ENCODE peak calls at places on chromosomes 16 and 17, in five cellular contexts. One of them, this sample, is unnamed.

GRCh38 chr17:59848778-59849177 is 44.0 kb downstream of the TUBD1 start:
- DNase-seq in GM23338: no peak
- DNase-seq in DND-41: peak
- DNase-seq in endothelial cell of umbilical vein: no peak
- DNase-seq in HCT116: no peak
- DNase-seq in this sample: no peak

GRCh38 chr17:18102640-18103039 is 5.9 kb upstream of the MYO15A start:
- DNase-seq in DND-41: no peak
- DNase-seq in GM23338: no peak
- DNase-seq in HCT116: no peak
- DNase-seq in endothelial cell of umbilical vein: no peak
- DNase-seq in this sample: no peak

GRCh38 chr16:19680972-19681371 is 37.1 kb downstream of the KNOP1 start:
- DNase-seq in GM23338: peak
- DNase-seq in endothelial cell of umbilical vein: no peak
- DNase-seq in HCT116: no peak
- DNase-seq in DND-41: no peak
- DNase-seq in this sample: no peak

GRCh38 chr17:83171661-83172060 is 92.3 kb downstream of the METRNL start:
- DNase-seq in DND-41: no peak
- DNase-seq in GM23338: no peak
- DNase-seq in HCT116: no peak
- DNase-seq in endothelial cell of umbilical vein: no peak
- DNase-seq in this sample: no peak

GRCh38 chr16:50863673-50864144 is 121.8 kb downstream of the CYLD start:
- DNase-seq in endothelial cell of umbilical vein: no peak
- DNase-seq in HCT116: no peak
- DNase-seq in DND-41: no peak
- DNase-seq in GM23338: no peak
- DNase-seq in this sample: no peak

GRCh38 chr16:66293932-66294331 is 72.6 kb upstream of the CDH5 start:
- DNase-seq in HCT116: no peak
- DNase-seq in endothelial cell of umbilical vein: no peak
- DNase-seq in DND-41: no peak
- DNase-seq in GM23338: no peak
- DNase-seq in this sample: no peak

GRCh38 chr17:68047153-68047846 is 11.8 kb downstream of the KPNA2 start:
- DNase-seq in HCT116: no peak
- DNase-seq in DND-41: no peak
- DNase-seq in endothelial cell of umbilical vein: no peak
- DNase-seq in GM23338: no peak
- DNase-seq in this sample: no peak

GRCh38 chr17:4560837-4561241 is 462 bp upstream of the GGT6 start:
- DNase-seq in DND-41: no peak
- DNase-seq in GM23338: peak
- DNase-seq in HCT116: no peak
- DNase-seq in endothelial cell of umbilical vein: no peak
- DNase-seq in this sample: no peak

GRCh38 chr17:40534431-40535189 is 30.7 kb downstream of the CCR7 start:
- DNase-seq in GM23338: no peak
- DNase-seq in HCT116: no peak
- DNase-seq in endothelial cell of umbilical vein: no peak
- DNase-seq in DND-41: no peak
- DNase-seq in this sample: no peak

GRCh38 chr17:2971851-2972250 is 91.6 kb downstream of the OR1D5 start:
- DNase-seq in GM23338: no peak
- DNase-seq in HCT116: no peak
- DNase-seq in endothelial cell of umbilical vein: no peak
- DNase-seq in DND-41: no peak
- DNase-seq in this sample: no peak

GRCh38 chr17:61294777-61295176 is 104.9 kb upstream of the TBX2 start:
- DNase-seq in GM23338: no peak
- DNase-seq in HCT116: peak
- DNase-seq in endothelial cell of umbilical vein: no peak
- DNase-seq in DND-41: no peak
- DNase-seq in this sample: no peak

GRCh38 chr16:79430129-79430789 is 170.3 kb downstream of the MAF start:
- DNase-seq in DND-41: no peak
- DNase-seq in endothelial cell of umbilical vein: no peak
- DNase-seq in HCT116: no peak
- DNase-seq in GM23338: no peak
- DNase-seq in this sample: no peak

GRCh38 chr16:49592507-49593422 is 219.2 kb downstream of the C16orf78 start:
- DNase-seq in GM23338: peak
- DNase-seq in HCT116: peak
- DNase-seq in endothelial cell of umbilical vein: peak
- DNase-seq in DND-41: peak
- DNase-seq in this sample: no peak

GRCh38 chr17:46108550-46109110 is 84.6 kb downstream of the KANSL1 start:
- DNase-seq in DND-41: no peak
- DNase-seq in HCT116: no peak
- DNase-seq in endothelial cell of umbilical vein: peak
- DNase-seq in GM23338: no peak
- DNase-seq in this sample: no peak

GRCh38 chr17:2008332-2009126 is 16.6 kb downstream of the RTN4RL1 start:
- DNase-seq in GM23338: no peak
- DNase-seq in DND-41: no peak
- DNase-seq in HCT116: no peak
- DNase-seq in endothelial cell of umbilical vein: no peak
- DNase-seq in this sample: no peak

GRCh38 chr16:69329369-69330285 is 761 bp downstream of the PDF start:
- DNase-seq in HCT116: no peak
- DNase-seq in DND-41: no peak
- DNase-seq in GM23338: peak
- DNase-seq in endothelial cell of umbilical vein: peak
- DNase-seq in this sample: no peak

GRCh38 chr16:15439102-15439501 is 4.7 kb downstream of the BMERB1 start:
- DNase-seq in DND-41: no peak
- DNase-seq in HCT116: no peak
- DNase-seq in GM23338: no peak
- DNase-seq in endothelial cell of umbilical vein: no peak
- DNase-seq in this sample: no peak

GRCh38 chr17:703081-703875 is 11.4 kb downstream of the VPS53 start:
- DNase-seq in endothelial cell of umbilical vein: no peak
- DNase-seq in DND-41: no peak
- DNase-seq in HCT116: no peak
- DNase-seq in GM23338: no peak
- DNase-seq in this sample: no peak

GRCh38 chr17:29677139-29677834 is 54.6 kb upstream of the CORO6 start:
- DNase-seq in HCT116: no peak
- DNase-seq in endothelial cell of umbilical vein: no peak
- DNase-seq in DND-41: peak
- DNase-seq in GM23338: no peak
- DNase-seq in this sample: no peak

GRCh38 chr17:51647873-51648272 is 387.5 kb downstream of the UTP18 start:
- DNase-seq in DND-41: no peak
- DNase-seq in endothelial cell of umbilical vein: no peak
- DNase-seq in HCT116: no peak
- DNase-seq in GM23338: no peak
- DNase-seq in this sample: no peak

GRCh38 chr17:33292184-33292980 is 713 bp downstream of the ASIC2 start:
- DNase-seq in GM23338: peak
- DNase-seq in endothelial cell of umbilical vein: peak
- DNase-seq in DND-41: no peak
- DNase-seq in HCT116: no peak
- DNase-seq in this sample: no peak

GRCh38 chr16:75733305-75734141 is 7.2 kb upstream of the CPHXL start:
- DNase-seq in HCT116: no peak
- DNase-seq in endothelial cell of umbilical vein: no peak
- DNase-seq in DND-41: no peak
- DNase-seq in GM23338: no peak
- DNase-seq in this sample: no peak

GRCh38 chr16:82701302-82702022 is 74.7 kb downstream of the CDH13 start:
- DNase-seq in HCT116: no peak
- DNase-seq in DND-41: no peak
- DNase-seq in GM23338: no peak
- DNase-seq in endothelial cell of umbilical vein: no peak
- DNase-seq in this sample: no peak

GRCh38 chr17:31488264-31488981 is 96.9 kb downstream of the RAB11FIP4 start:
- DNase-seq in endothelial cell of umbilical vein: no peak
- DNase-seq in GM23338: peak
- DNase-seq in HCT116: no peak
- DNase-seq in DND-41: no peak
- DNase-seq in this sample: no peak

GRCh38 chr16:66273644-66274334 is 92.7 kb upstream of the CDH5 start:
- DNase-seq in GM23338: peak
- DNase-seq in endothelial cell of umbilical vein: no peak
- DNase-seq in HCT116: no peak
- DNase-seq in DND-41: no peak
- DNase-seq in this sample: no peak

GRCh38 chr17:78273813-78274212 is 42.4 kb downstream of the TMEM235 start:
- DNase-seq in GM23338: no peak
- DNase-seq in HCT116: no peak
- DNase-seq in endothelial cell of umbilical vein: no peak
- DNase-seq in DND-41: no peak
- DNase-seq in this sample: no peak

GRCh38 chr17:50318551-50319310 is 27.2 kb upstream of the XYLT2 start:
- DNase-seq in DND-41: no peak
- DNase-seq in GM23338: no peak
- DNase-seq in HCT116: no peak
- DNase-seq in endothelial cell of umbilical vein: no peak
- DNase-seq in this sample: no peak

DNA sequence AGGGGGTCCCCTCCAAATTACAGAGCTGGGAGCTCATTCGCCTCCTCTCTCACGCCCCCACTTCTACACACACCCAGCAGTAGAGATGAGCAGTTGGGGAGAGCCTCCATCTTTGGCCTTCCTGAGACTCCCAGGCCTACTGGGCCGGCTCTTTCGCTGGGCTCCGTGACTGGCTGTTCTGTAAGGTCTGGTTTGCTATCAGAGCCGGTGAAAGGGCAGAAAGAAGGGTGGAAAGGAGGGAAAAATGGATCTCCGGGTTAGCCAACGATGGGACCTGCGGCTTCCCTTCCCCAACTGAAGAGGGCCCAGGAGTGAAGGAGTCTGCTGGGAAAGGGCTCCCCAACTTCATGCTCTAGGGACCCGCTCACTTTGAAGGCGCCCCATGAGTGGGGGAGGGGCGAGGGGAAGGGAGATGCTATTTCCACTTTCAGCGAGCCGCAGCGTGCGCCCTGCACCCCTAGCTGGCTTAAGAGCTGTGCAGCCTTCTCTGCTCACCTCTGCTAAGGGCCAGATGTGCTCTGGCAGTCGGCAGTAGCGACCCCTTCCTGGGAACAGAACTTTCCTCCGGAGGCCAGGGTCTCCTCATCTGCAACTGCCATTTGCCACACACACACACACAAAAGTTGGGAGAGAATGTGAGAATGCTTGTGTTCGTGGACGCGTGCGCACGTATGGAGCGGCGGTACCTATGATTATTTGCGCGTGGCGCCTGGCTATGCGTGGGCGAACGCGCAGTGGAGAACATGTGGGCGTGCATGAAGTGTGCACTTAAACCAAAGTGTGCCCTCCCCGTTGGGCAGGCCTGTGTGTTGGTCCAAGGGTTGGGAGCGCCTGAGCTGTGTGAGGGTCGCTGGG is 2.9 kb upstream of the FOXF1 start:
- DNase-seq in DND-41: no peak
- DNase-seq in GM23338: no peak
- DNase-seq in endothelial cell of umbilical vein: no peak
- DNase-seq in HCT116: no peak
- DNase-seq in this sample: no peak
- TF ChIP-seq EZH2 in DND-41: no peak
- TF ChIP-seq EZH2 in GM23338: peak
- TF ChIP-seq EZH2 in endothelial cell of umbilical vein: no peak
- TF ChIP-seq EZH2 in HCT116: no peak
- TF ChIP-seq EZH2 in this sample: no peak

DNA sequence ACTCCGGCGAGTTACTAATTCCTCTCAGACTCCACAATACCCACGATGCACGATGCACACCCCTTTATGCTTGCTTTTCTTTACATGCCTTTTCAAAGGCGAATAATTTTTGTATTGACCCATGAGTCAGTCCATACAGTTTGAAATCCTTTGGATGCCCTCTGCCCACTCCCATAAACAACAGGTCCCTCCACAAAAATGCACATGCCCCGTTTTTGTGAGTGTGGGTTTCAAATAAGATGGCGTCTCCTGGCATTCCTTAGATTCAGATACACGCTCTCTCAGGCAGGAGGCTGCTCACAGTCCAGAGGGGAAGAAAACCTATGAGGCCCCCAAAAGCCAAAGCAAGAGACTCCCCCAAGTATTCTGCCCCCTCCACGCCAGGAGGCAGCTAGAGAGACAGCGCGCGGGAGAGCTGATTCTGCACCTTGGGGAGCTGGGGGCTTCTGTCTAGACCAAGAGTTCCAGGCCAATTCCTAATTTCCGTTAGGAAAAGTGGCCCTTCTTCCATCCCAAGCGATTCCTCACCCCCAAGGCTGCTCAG is 19.6 kb upstream of the HOXB9 start:
- DNase-seq in DND-41: no peak
- DNase-seq in HCT116: no peak
- DNase-seq in endothelial cell of umbilical vein: no peak
- DNase-seq in GM23338: no peak
- DNase-seq in this sample: no peak
- TF ChIP-seq EZH2 in DND-41: no peak
- TF ChIP-seq EZH2 in HCT116: no peak
- TF ChIP-seq EZH2 in endothelial cell of umbilical vein: no peak
- TF ChIP-seq EZH2 in GM23338: peak
- TF ChIP-seq EZH2 in this sample: no peak

DNA sequence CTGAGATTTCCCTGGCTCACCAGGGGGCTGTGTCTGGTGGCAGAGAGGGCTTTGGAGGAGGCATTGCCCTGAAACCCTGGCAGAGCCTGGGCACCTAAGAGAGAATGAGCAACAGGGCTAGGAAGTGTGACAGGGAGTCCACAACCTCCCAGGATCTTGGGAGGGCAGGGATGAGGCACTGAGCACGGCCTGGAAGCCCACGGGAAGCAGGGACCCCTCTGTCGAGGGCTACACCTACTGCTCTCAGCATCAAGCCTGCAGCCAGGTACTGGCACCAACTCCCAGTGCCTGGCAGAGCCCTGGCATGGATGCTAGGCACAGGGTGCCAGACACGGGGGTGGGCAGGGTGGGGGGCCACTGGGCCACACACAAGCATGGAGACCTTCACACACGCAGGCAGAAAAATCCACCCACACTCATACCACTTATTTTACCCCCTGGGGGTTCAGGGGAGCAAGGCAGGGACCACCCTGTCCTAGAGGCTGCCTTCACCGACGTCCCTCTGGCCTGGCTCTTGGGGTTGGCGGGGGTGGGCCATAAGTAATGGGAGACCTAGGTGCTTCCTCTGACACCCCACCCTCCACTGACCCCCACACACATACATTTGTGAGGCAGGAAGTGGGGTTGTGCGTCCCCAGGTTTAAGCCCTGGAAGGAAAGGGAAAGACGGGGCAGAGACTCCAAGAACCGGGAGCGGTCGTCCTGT is 970 bp upstream of the HSD11B2 start:
- DNase-seq in endothelial cell of umbilical vein: no peak
- DNase-seq in GM23338: no peak
- DNase-seq in DND-41: no peak
- DNase-seq in HCT116: no peak
- DNase-seq in this sample: no peak
- TF ChIP-seq EZH2 in endothelial cell of umbilical vein: no peak
- TF ChIP-seq EZH2 in GM23338: no peak
- TF ChIP-seq EZH2 in DND-41: no peak
- TF ChIP-seq EZH2 in HCT116: no peak
- TF ChIP-seq EZH2 in this sample: no peak

GRCh38 chr16:72789921-72790320 is 258.0 kb downstream of the ZFHX3 start:
- DNase-seq in HCT116: no peak
- DNase-seq in GM23338: no peak
- DNase-seq in DND-41: no peak
- DNase-seq in endothelial cell of umbilical vein: no peak
- DNase-seq in this sample: no peak
- TF ChIP-seq EZH2 in HCT116: no peak
- TF ChIP-seq EZH2 in GM23338: no peak
- TF ChIP-seq EZH2 in DND-41: no peak
- TF ChIP-seq EZH2 in endothelial cell of umbilical vein: no peak
- TF ChIP-seq EZH2 in this sample: no peak